ENCODE peak calls at places on chromosomes 6 and 20, in eight cellular contexts. One of them, this sample, is unnamed. For H3K4me1, the result is how much of the 10 kb centered on the place peaks cover.

GRCh38 chr20:13236990-13237720 is 16.1 kb downstream of the ISM1 start:
- DNase-seq in HCT116: no peak
- DNase-seq in hepatocyte: no peak
- DNase-seq in GM23248: no peak
- DNase-seq in neural progenitor cell: no peak
- DNase-seq in OCI-LY7: no peak
- DNase-seq in GM23338: no peak
- DNase-seq in PC-3: no peak
- DNase-seq in this sample: no peak

GRCh38 chr6:34705241-34705640 is 8.7 kb upstream of the ILRUN start:
- DNase-seq in HCT116: no peak
- DNase-seq in hepatocyte: no peak
- DNase-seq in GM23248: no peak
- DNase-seq in neural progenitor cell: no peak
- DNase-seq in OCI-LY7: no peak
- DNase-seq in GM23338: no peak
- DNase-seq in PC-3: no peak
- DNase-seq in this sample: no peak

GRCh38 chr6:95545226-95545625 is 32.1 kb upstream of the MANEA start:
- DNase-seq in HCT116: no peak
- DNase-seq in hepatocyte: no peak
- DNase-seq in GM23248: no peak
- DNase-seq in neural progenitor cell: no peak
- DNase-seq in OCI-LY7: no peak
- DNase-seq in GM23338: no peak
- DNase-seq in PC-3: no peak
- DNase-seq in this sample: no peak

GRCh38 chr6:33785766-33786165 is 3.2 kb downstream of the LEMD2 start:
- DNase-seq in HCT116: no peak
- DNase-seq in hepatocyte: no peak
- DNase-seq in GM23248: peak
- DNase-seq in neural progenitor cell: no peak
- DNase-seq in OCI-LY7: no peak
- DNase-seq in GM23338: no peak
- DNase-seq in PC-3: peak
- DNase-seq in this sample: no peak

GRCh38 chr6:147226877-147227276 is 22.7 kb downstream of the STXBP5 start:
- DNase-seq in HCT116: no peak
- DNase-seq in hepatocyte: no peak
- DNase-seq in GM23248: no peak
- DNase-seq in neural progenitor cell: no peak
- DNase-seq in OCI-LY7: no peak
- DNase-seq in GM23338: no peak
- DNase-seq in PC-3: no peak
- DNase-seq in this sample: no peak

GRCh38 chr6:155442562-155442961 is 13.1 kb downstream of the NOX3 start:
- DNase-seq in HCT116: no peak
- DNase-seq in hepatocyte: no peak
- DNase-seq in GM23248: no peak
- DNase-seq in neural progenitor cell: no peak
- DNase-seq in OCI-LY7: no peak
- DNase-seq in GM23338: no peak
- DNase-seq in PC-3: no peak
- DNase-seq in this sample: peak

GRCh38 chr6:30883743-30884520 is at the start of gene DDR1:
- DNase-seq in HCT116: no peak
- DNase-seq in hepatocyte: peak
- DNase-seq in GM23248: peak
- DNase-seq in neural progenitor cell: peak
- DNase-seq in OCI-LY7: peak
- DNase-seq in GM23338: peak
- DNase-seq in PC-3: peak
- DNase-seq in this sample: peak

GRCh38 chr20:59055302-59055701 is 12.7 kb upstream of the PRELID3B start:
- DNase-seq in HCT116: no peak
- DNase-seq in hepatocyte: no peak
- DNase-seq in GM23248: peak
- DNase-seq in neural progenitor cell: no peak
- DNase-seq in OCI-LY7: peak
- DNase-seq in GM23338: no peak
- DNase-seq in PC-3: peak
- DNase-seq in this sample: no peak

GRCh38 chr20:17556842-17557674 is 12.8 kb upstream of the DSTN start:
- DNase-seq in HCT116: no peak
- DNase-seq in hepatocyte: peak
- DNase-seq in GM23248: peak
- DNase-seq in neural progenitor cell: no peak
- DNase-seq in OCI-LY7: no peak
- DNase-seq in GM23338: no peak
- DNase-seq in PC-3: peak
- DNase-seq in this sample: peak

GRCh38 chr6:113860165-113860955 is 3.2 kb downstream of the MARCKS start:
- DNase-seq in HCT116: no peak
- DNase-seq in hepatocyte: peak
- DNase-seq in GM23248: peak
- DNase-seq in neural progenitor cell: peak
- DNase-seq in OCI-LY7: no peak
- DNase-seq in GM23338: peak
- DNase-seq in PC-3: peak
- DNase-seq in this sample: peak

GRCh38 chr6:119436583-119436982 is 87.0 kb upstream of the MAN1A1 start:
- DNase-seq in HCT116: no peak
- DNase-seq in hepatocyte: no peak
- DNase-seq in GM23248: no peak
- DNase-seq in neural progenitor cell: no peak
- DNase-seq in OCI-LY7: no peak
- DNase-seq in GM23338: no peak
- DNase-seq in PC-3: no peak
- DNase-seq in this sample: no peak

GRCh38 chr6:98782772-98783171 is 51.6 kb upstream of the POU3F2 start:
- DNase-seq in HCT116: no peak
- DNase-seq in hepatocyte: no peak
- DNase-seq in GM23248: no peak
- DNase-seq in neural progenitor cell: no peak
- DNase-seq in OCI-LY7: no peak
- DNase-seq in GM23338: no peak
- DNase-seq in PC-3: no peak
- DNase-seq in this sample: no peak

GRCh38 chr6:128515550-128516513 is 4.6 kb downstream of the PTPRK start:
- DNase-seq in HCT116: no peak
- DNase-seq in hepatocyte: no peak
- DNase-seq in GM23248: peak
- DNase-seq in neural progenitor cell: no peak
- DNase-seq in OCI-LY7: no peak
- DNase-seq in GM23338: no peak
- DNase-seq in PC-3: peak
- DNase-seq in this sample: no peak

GRCh38 chr6:100876251-100876650 is 4.9 kb downstream of the ASCC3 start:
- DNase-seq in HCT116: no peak
- DNase-seq in hepatocyte: no peak
- DNase-seq in GM23248: no peak
- DNase-seq in neural progenitor cell: no peak
- DNase-seq in OCI-LY7: no peak
- DNase-seq in GM23338: no peak
- DNase-seq in PC-3: no peak
- DNase-seq in this sample: no peak

GRCh38 chr6:80165143-80165542 is 58.7 kb downstream of the BCKDHB start:
- DNase-seq in HCT116: no peak
- DNase-seq in hepatocyte: no peak
- DNase-seq in GM23248: peak
- DNase-seq in neural progenitor cell: no peak
- DNase-seq in OCI-LY7: no peak
- DNase-seq in GM23338: no peak
- DNase-seq in PC-3: no peak
- DNase-seq in this sample: no peak

GRCh38 chr6:151681426-151682059 is 125.9 kb upstream of the ESR1 start:
- DNase-seq in HCT116: no peak
- DNase-seq in hepatocyte: peak
- DNase-seq in GM23248: peak
- DNase-seq in neural progenitor cell: no peak
- DNase-seq in OCI-LY7: no peak
- DNase-seq in GM23338: no peak
- DNase-seq in PC-3: no peak
- DNase-seq in this sample: no peak

GRCh38 chr6:50846860-50847171 is 28.1 kb downstream of the TFAP2B start:
- DNase-seq in HCT116: no peak
- DNase-seq in hepatocyte: no peak
- DNase-seq in GM23248: no peak
- DNase-seq in neural progenitor cell: no peak
- DNase-seq in OCI-LY7: no peak
- DNase-seq in GM23338: no peak
- DNase-seq in PC-3: peak
- DNase-seq in this sample: no peak
- H3K4me1 ChIP-seq in HCT116: under half
- H3K4me1 ChIP-seq in hepatocyte: under half
- H3K4me1 ChIP-seq in GM23248: under half
- H3K4me1 ChIP-seq in neural progenitor cell: half or more
- H3K4me1 ChIP-seq in OCI-LY7: under half
- H3K4me1 ChIP-seq in GM23338: half or more
- H3K4me1 ChIP-seq in PC-3: under half
- H3K4me1 ChIP-seq in this sample: under half

GRCh38 chr20:34710568-34710839 is 6.4 kb downstream of the TP53INP2 start:
- DNase-seq in HCT116: no peak
- DNase-seq in hepatocyte: no peak
- DNase-seq in GM23248: no peak
- DNase-seq in neural progenitor cell: no peak
- DNase-seq in OCI-LY7: no peak
- DNase-seq in GM23338: no peak
- DNase-seq in PC-3: no peak
- DNase-seq in this sample: no peak

GRCh38 chr20:34706912-34707784 is 3.0 kb downstream of the TP53INP2 start:
- DNase-seq in HCT116: no peak
- DNase-seq in hepatocyte: no peak
- DNase-seq in GM23248: no peak
- DNase-seq in neural progenitor cell: no peak
- DNase-seq in OCI-LY7: no peak
- DNase-seq in GM23338: no peak
- DNase-seq in PC-3: no peak
- DNase-seq in this sample: no peak

GRCh38 chr20:34709044-34709835 is 5.1 kb downstream of the TP53INP2 start:
- DNase-seq in HCT116: peak
- DNase-seq in hepatocyte: peak
- DNase-seq in GM23248: peak
- DNase-seq in neural progenitor cell: peak
- DNase-seq in OCI-LY7: peak
- DNase-seq in GM23338: peak
- DNase-seq in PC-3: peak
- DNase-seq in this sample: peak

GRCh38 chr20:34709836-34710567 is 5.9 kb downstream of the TP53INP2 start:
- DNase-seq in HCT116: peak
- DNase-seq in hepatocyte: peak
- DNase-seq in GM23248: peak
- DNase-seq in neural progenitor cell: peak
- DNase-seq in OCI-LY7: no peak
- DNase-seq in GM23338: peak
- DNase-seq in PC-3: peak
- DNase-seq in this sample: peak

GRCh38 chr20:34708621-34709043 is 4.5 kb downstream of the TP53INP2 start:
- DNase-seq in HCT116: no peak
- DNase-seq in hepatocyte: peak
- DNase-seq in GM23248: peak
- DNase-seq in neural progenitor cell: peak
- DNase-seq in OCI-LY7: peak
- DNase-seq in GM23338: peak
- DNase-seq in PC-3: peak
- DNase-seq in this sample: peak
- TF ChIP-seq EZH2phosphoT487 in HCT116: no peak
- TF ChIP-seq EZH2phosphoT487 in hepatocyte: no peak
- TF ChIP-seq EZH2phosphoT487 in GM23248: no peak
- TF ChIP-seq EZH2phosphoT487 in neural progenitor cell: no peak
- TF ChIP-seq EZH2phosphoT487 in OCI-LY7: no peak
- TF ChIP-seq EZH2phosphoT487 in GM23338: no peak
- TF ChIP-seq EZH2phosphoT487 in PC-3: no peak
- TF ChIP-seq EZH2phosphoT487 in this sample: no peak

DNA sequence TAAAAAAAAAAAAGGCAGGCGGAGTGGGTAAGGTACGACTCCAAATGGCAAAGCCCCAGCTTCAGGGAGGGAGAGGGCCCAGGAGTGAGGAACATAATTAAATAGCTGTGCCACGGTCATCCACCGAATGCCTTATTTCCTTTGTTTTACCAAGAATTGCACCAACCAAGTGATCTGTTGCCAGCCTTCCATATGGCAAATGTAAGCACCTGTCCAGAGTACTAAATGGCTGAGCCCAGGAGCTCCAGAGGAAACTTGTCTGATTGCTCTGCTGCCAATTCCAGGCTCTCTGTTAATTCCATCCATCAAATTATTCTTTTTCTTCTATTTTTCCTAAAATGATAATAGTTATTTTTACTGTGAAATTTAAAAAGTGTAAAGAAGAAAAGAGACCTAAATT is 100.1 kb upstream of the NAA20 start:
- DNase-seq in HCT116: no peak
- DNase-seq in hepatocyte: no peak
- DNase-seq in GM23248: no peak
- DNase-seq in neural progenitor cell: no peak
- DNase-seq in OCI-LY7: no peak
- DNase-seq in GM23338: no peak
- DNase-seq in PC-3: no peak
- DNase-seq in this sample: no peak
- H3K4me1 ChIP-seq in HCT116: under half
- H3K4me1 ChIP-seq in hepatocyte: under half
- H3K4me1 ChIP-seq in GM23248: under half
- H3K4me1 ChIP-seq in neural progenitor cell: under half
- H3K4me1 ChIP-seq in OCI-LY7: under half
- H3K4me1 ChIP-seq in GM23338: under half
- H3K4me1 ChIP-seq in PC-3: under half
- H3K4me1 ChIP-seq in this sample: under half

GRCh38 chr6:11143394-11144371 is 32.2 kb upstream of the ERVFRD-1 start:
- DNase-seq in HCT116: peak
- DNase-seq in hepatocyte: peak
- DNase-seq in GM23248: peak
- DNase-seq in neural progenitor cell: no peak
- DNase-seq in OCI-LY7: no peak
- DNase-seq in GM23338: no peak
- DNase-seq in PC-3: peak
- DNase-seq in this sample: no peak
- TF ChIP-seq EZH2phosphoT487 in HCT116: no peak
- TF ChIP-seq EZH2phosphoT487 in hepatocyte: no peak
- TF ChIP-seq EZH2phosphoT487 in GM23248: no peak
- TF ChIP-seq EZH2phosphoT487 in neural progenitor cell: no peak
- TF ChIP-seq EZH2phosphoT487 in OCI-LY7: no peak
- TF ChIP-seq EZH2phosphoT487 in GM23338: no peak
- TF ChIP-seq EZH2phosphoT487 in PC-3: no peak
- TF ChIP-seq EZH2phosphoT487 in this sample: no peak